ENCODE peak calls at places on chromosomes 1 and 21, in ten cellular contexts. O is transverse colon; Z is endothelial cell of umbilical vein; H is left lung; V is K562; D is small intestine; F is prostate gland; I is CD8-positive, alpha-beta memory T cell; G is lower lobe of right lung; J is PC-9. U is an unnamed sample.

GRCh38 chr1:198096390-198096789 is 60.4 kb upstream of the NEK7 start:
- DNase-seq in F (no peak), J (no peak), H (no peak), O (no peak), D (no peak), Z (no peak), I (no peak), V (no peak), G (no peak), U (no peak)

GRCh38 chr21:35366348-35367085 is 317.4 kb upstream of the RUNX1 start:
- DNase-seq in D (no peak), Z (no peak), J (no peak), H (no peak), I (no peak), G (no peak), O (no peak), F (no peak), V (no peak), U (peak; percentile 96)

GRCh38 chr1:8024329-8024728 is 1.8 kb downstream of the ERRFI1 start:
- DNase-seq in O (no peak), D (no peak), J (no peak), I (no peak), F (no peak), G (no peak), Z (no peak), V (no peak), H (no peak), U (no peak)

GRCh38 chr1:229370601-229371021 is 27.8 kb upstream of the CCSAP start:
- DNase-seq in V (no peak), F (no peak), I (no peak), H (no peak), Z (no peak), G (no peak), O (no peak), D (no peak), J (no peak), U (no peak)

GRCh38 chr1:16921391-16922185 is at the start of gene CROCC:
- DNase-seq in H (no peak), G (peak; percentile 48), O (no peak), Z (peak; percentile 56), I (no peak), F (no peak), J (no peak), V (no peak), D (no peak), U (peak; percentile 66)

GRCh38 chr1:206809504-206810084 is 37.3 kb upstream of the IL10 start:
- DNase-seq in V (no peak), Z (peak; percentile 26), H (no peak), J (no peak), G (no peak), D (peak; percentile 29), O (peak; percentile 34), F (peak; percentile 10), I (no peak), U (peak; percentile 71)

GRCh38 chr1:111290104-111290503 is 547 bp upstream of the CHIA start:
- DNase-seq in D (no peak), H (no peak), G (no peak), I (no peak), Z (no peak), O (no peak), F (no peak), V (no peak), J (no peak), U (no peak)

GRCh38 chr1:233543338-233544255 is 70.3 kb upstream of the KCNK1 start:
- DNase-seq in Z (no peak), J (peak; percentile 78), D (peak; percentile 20), O (no peak), F (no peak), V (peak; percentile 55), H (no peak), G (no peak), I (no peak), U (no peak)

GRCh38 chr1:12342261-12343003 is 112.6 kb downstream of the VPS13D start:
- DNase-seq in H (no peak), I (no peak), D (no peak), V (no peak), O (no peak), Z (no peak), F (no peak), G (no peak), J (no peak), U (no peak)

GRCh38 chr1:23772049-23772853 is 6.0 kb upstream of the PITHD1 start:
- DNase-seq in G (peak; percentile 92), F (peak; percentile 87), Z (peak; percentile 81), O (peak; percentile 90), H (peak; percentile 87), V (peak; percentile 74), D (peak; percentile 83), I (peak; percentile 79), J (peak; percentile 60), U (peak; percentile 88)

DNA sequence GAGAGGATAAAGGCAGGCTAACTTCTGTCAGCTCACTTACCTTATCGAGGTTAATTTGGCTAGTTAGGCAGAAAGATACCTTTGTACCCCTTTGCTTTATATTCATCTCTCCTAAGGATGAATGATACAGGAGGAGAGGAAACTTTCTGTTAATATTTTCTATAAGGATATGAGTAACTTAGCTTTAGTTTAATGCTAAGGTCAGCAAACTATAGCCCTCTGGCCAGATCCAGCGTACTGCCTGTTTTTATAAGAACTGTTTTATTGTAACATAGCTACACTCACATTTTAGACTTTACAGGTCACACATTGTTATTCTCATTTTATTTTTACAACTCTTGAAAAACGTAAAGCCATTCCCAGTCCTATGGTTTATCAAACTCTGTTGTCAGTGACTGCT is 18.1 kb downstream of the DHX9 start:
- DNase-seq in V (no peak), I (no peak), Z (no peak), F (no peak), H (no peak), D (no peak), O (no peak), J (no peak), G (no peak), U (no peak)
- H3K36me3 ChIP-seq in V (peaks cover 99% of the 10 kb centered on the region), I (peaks cover 94% of the 10 kb centered on the region), Z (peaks cover 78% of the 10 kb centered on the region), F (peaks cover 19% of the 10 kb centered on the region), H (peaks cover 100% of the 10 kb centered on the region), D (peaks cover 47% of the 10 kb centered on the region), O (peaks cover 100% of the 10 kb centered on the region), J (peaks cover 85% of the 10 kb centered on the region), G (peaks cover 100% of the 10 kb centered on the region), U (peaks cover 99% of the 10 kb centered on the region)

GRCh38 chr1:147202576-147202975 is 22.6 kb downstream of the FMO5 start:
- DNase-seq in J (no peak), H (no peak), Z (no peak), O (no peak), I (no peak), F (no peak), D (no peak), G (no peak), V (no peak), U (no peak)
- H3K27ac ChIP-seq in J (no peak overlapping the region), H (no peak overlapping the region), Z (no peak overlapping the region), O (no peak overlapping the region), I (no peak overlapping the region), F (no peak overlapping the region), D (no peak overlapping the region), G (no peak overlapping the region), V (no peak overlapping the region), U (no peak overlapping the region)

GRCh38 chr1:61085191-61086086 is 3.1 kb downstream of the NFIA start:
- DNase-seq in J (no peak), D (no peak), F (no peak), I (no peak), O (no peak), V (no peak), Z (peak; percentile 60), G (no peak), H (no peak), U (no peak)

GRCh38 chr1:61083014-61083798 is 845 bp downstream of the NFIA start:
- DNase-seq in I (peak; percentile 2), D (peak; percentile 25), H (no peak), O (peak; percentile 24), G (peak; percentile 61), Z (peak; percentile 30), J (no peak), V (peak; percentile 56), F (no peak), U (peak; percentile 52)

GRCh38 chr1:61084560-61084991 is 2.2 kb downstream of the NFIA start:
- DNase-seq in D (no peak), F (no peak), H (no peak), J (no peak), G (no peak), O (no peak), V (no peak), Z (peak; percentile 67), I (no peak), U (no peak)

GRCh38 chr1:61082336-61083013 is at the start of gene NFIA:
- DNase-seq in G (peak; percentile 67), F (no peak), V (peak; percentile 83), O (peak; percentile 75), H (peak; percentile 59), Z (peak; percentile 77), D (peak; percentile 87), I (peak; percentile 10), J (peak; percentile 55), U (peak; percentile 78)

DNA sequence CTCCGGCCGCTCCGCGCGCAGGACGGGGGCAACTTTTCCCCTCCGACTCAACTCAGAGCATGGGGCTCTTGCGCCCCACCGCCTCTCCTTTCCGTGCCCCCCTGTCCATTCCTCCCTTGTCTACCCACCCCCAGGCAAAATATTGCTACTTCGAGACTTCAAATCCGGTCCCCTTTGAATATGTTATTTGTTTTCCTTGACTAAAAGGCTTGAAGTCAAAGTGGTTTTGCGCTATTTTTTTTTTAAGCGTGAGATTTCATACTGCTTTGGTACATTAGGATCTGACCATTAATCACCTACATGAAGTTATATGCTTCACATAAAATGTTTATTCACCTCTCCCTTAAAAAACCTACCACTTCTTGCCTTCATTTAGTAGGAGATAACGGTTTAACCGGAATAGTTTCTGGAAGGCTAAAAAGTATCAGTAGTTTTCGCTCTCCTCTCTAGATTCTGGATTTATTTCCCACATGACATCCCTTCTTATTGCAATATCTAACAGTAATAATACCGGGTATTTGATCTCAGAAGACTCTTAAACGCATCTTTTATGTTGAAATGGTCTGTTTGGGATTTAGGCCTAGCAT is 1.5 kb downstream of the NFIA start:
- DNase-seq in O (no peak), H (no peak), F (no peak), Z (peak; percentile 67), J (no peak), D (no peak), G (no peak), I (no peak), V (no peak), U (no peak)
- H3K27me3 ChIP-seq in O (no peaks in the 10 kb centered on the region), H (no peaks in the 10 kb centered on the region), F (no peaks in the 10 kb centered on the region), Z (no peaks in the 10 kb centered on the region), J (no peaks in the 10 kb centered on the region), D (no peaks in the 10 kb centered on the region), G (no peaks in the 10 kb centered on the region), I (no peaks in the 10 kb centered on the region), V (no peaks in the 10 kb centered on the region), U (peaks cover 31% of the 10 kb centered on the region)

DNA sequence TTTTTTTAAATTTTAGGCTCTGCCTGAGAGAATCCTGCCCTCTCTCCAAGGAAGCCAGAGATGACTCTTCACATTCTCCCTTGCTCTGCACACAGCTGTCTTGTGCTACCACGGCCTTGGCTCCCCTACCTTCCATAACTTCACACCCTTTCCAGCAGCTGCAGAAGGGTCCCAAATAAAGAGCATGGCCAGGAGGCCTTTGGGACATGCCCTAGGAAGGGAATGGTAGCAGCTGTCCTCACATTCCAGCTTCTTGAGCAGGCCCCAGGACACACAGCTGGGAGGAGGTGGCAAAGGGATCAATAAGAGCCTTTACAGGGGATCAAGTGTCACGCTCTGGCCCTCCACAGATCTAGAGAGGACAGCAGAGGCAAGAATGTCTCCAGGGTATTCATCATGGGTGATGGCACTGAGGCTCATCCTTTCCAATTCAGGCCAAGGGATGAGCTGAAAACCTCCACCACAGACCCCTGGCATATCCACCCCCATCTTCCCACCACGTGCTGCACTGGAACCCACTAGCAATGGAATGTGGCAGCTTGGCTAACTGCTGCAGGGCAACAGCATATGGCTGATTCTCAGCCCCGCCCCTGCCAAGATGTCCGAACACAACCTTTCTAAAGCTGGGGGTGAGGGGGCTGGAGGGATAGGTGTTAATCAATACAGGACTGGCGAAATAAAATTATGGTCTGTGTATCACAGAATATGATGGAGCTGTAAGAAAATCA is 17.8 kb upstream of the RAB29 start:
- DNase-seq in V (no peak), I (no peak), J (no peak), F (no peak), G (no peak), O (no peak), Z (no peak), D (no peak), H (no peak), U (no peak)
- H3K36me3 ChIP-seq in V (peaks cover 60% of the 10 kb centered on the region), I (peaks cover 39% of the 10 kb centered on the region), J (no peaks in the 10 kb centered on the region), F (peaks cover 9% of the 10 kb centered on the region), G (peaks cover 84% of the 10 kb centered on the region), O (no peaks in the 10 kb centered on the region), Z (no peaks in the 10 kb centered on the region), D (no peaks in the 10 kb centered on the region), H (peaks cover 81% of the 10 kb centered on the region), U (peaks cover 60% of the 10 kb centered on the region)